ENCODE peak calls at places on chromosomes 1 and 21, in eight cellular contexts. M, K, Y, Q, D, X, Z and C are unnamed samples.

GRCh38 chr1:205714190-205714905 is 34.0 kb upstream of the SLC45A3 start:
- DNase-seq in Z (no peak), Y (no peak), K (no peak), Q (no peak), X (peak; percentile 12), D (no peak), M (no peak), C (peak; percentile 36)

GRCh38 chr1:84504580-84505021 is 1.6 kb upstream of the SPATA1 start:
- DNase-seq in M (no peak), X (no peak), Q (peak; percentile 47), Z (no peak), Y (no peak), D (no peak), K (peak; percentile 12), C (peak; percentile 24)

GRCh38 chr1:83769594-83770321 is 229.2 kb downstream of the TTLL7 start:
- DNase-seq in Z (no peak), Q (no peak), Y (no peak), D (no peak), M (no peak), X (no peak), K (no peak), C (no peak)

GRCh38 chr1:71276466-71276865 is 195.6 kb upstream of the ZRANB2 start:
- DNase-seq in X (no peak), Q (no peak), Y (no peak), M (no peak), K (no peak), D (no peak), Z (no peak), C (no peak)

GRCh38 chr21:45265721-45266517 is 21.8 kb downstream of the POFUT2 start:
- DNase-seq in D (no peak), Y (peak; percentile 13), K (no peak), X (no peak), M (no peak), Q (no peak), Z (no peak), C (no peak)

GRCh38 chr1:220761688-220762427 is 13.7 kb downstream of the MTARC2 start:
- DNase-seq in X (no peak), K (no peak), M (no peak), D (no peak), Q (no peak), Y (no peak), Z (no peak), C (no peak)

GRCh38 chr1:15610167-15610566 is 7.1 kb upstream of the DDI2 start:
- DNase-seq in K (no peak), X (no peak), M (no peak), Y (no peak), Z (no peak), D (peak; percentile 81), Q (no peak), C (no peak)

GRCh38 chr1:17192394-17193221 is 12.3 kb upstream of the PADI1 start:
- DNase-seq in X (no peak), Q (no peak), Z (no peak), Y (no peak), D (no peak), M (no peak), K (no peak), C (no peak)

GRCh38 chr1:9466780-9467755 is 72.2 kb upstream of the SLC25A33 start:
- DNase-seq in Q (no peak), X (no peak), M (no peak), Y (peak; percentile 63), Z (no peak), D (peak; percentile 60), K (no peak), C (no peak)